ENCODE peak calls at places on chromosomes 2 and 18, in six cellular contexts. One of them, this sample, is unnamed.

GRCh38 chr2:31246184-31246852 is 12.4 kb downstream of the EHD3 start:
- DNase-seq in right lobe of liver: no peak
- DNase-seq in GM12878: no peak
- DNase-seq in hepatocyte: no peak
- DNase-seq in tibial nerve: no peak
- DNase-seq in fibroblast of pulmonary artery: no peak
- DNase-seq in this sample: no peak

GRCh38 chr2:216942465-216942864 is 82.6 kb upstream of the TNP1 start:
- DNase-seq in right lobe of liver: no peak
- DNase-seq in GM12878: no peak
- DNase-seq in hepatocyte: no peak
- DNase-seq in tibial nerve: no peak
- DNase-seq in fibroblast of pulmonary artery: no peak
- DNase-seq in this sample: no peak

GRCh38 chr2:57878573-57878910 is 168.1 kb upstream of the VRK2 start:
- DNase-seq in right lobe of liver: no peak
- DNase-seq in GM12878: no peak
- DNase-seq in hepatocyte: no peak
- DNase-seq in tibial nerve: no peak
- DNase-seq in fibroblast of pulmonary artery: no peak
- DNase-seq in this sample: no peak

GRCh38 chr2:150485871-150486538 is 1.5 kb downstream of the RND3 start:
- DNase-seq in right lobe of liver: peak
- DNase-seq in GM12878: no peak
- DNase-seq in hepatocyte: peak
- DNase-seq in tibial nerve: peak
- DNase-seq in fibroblast of pulmonary artery: peak
- DNase-seq in this sample: peak

GRCh38 chr2:202423139-202423538 is 47.0 kb downstream of the BMPR2 start:
- DNase-seq in right lobe of liver: no peak
- DNase-seq in GM12878: no peak
- DNase-seq in hepatocyte: no peak
- DNase-seq in tibial nerve: no peak
- DNase-seq in fibroblast of pulmonary artery: peak
- DNase-seq in this sample: no peak

GRCh38 chr2:10267551-10268465 is 34.9 kb upstream of the HPCAL1 start:
- DNase-seq in right lobe of liver: peak
- DNase-seq in GM12878: no peak
- DNase-seq in hepatocyte: no peak
- DNase-seq in tibial nerve: no peak
- DNase-seq in fibroblast of pulmonary artery: no peak
- DNase-seq in this sample: no peak

GRCh38 chr2:126855606-126856005 is 43.1 kb upstream of the TEX51 start:
- DNase-seq in right lobe of liver: no peak
- DNase-seq in GM12878: no peak
- DNase-seq in hepatocyte: no peak
- DNase-seq in tibial nerve: no peak
- DNase-seq in fibroblast of pulmonary artery: no peak
- DNase-seq in this sample: no peak

GRCh38 chr2:121977326-121977725 is 221.9 kb downstream of the TSN start:
- DNase-seq in right lobe of liver: no peak
- DNase-seq in GM12878: no peak
- DNase-seq in hepatocyte: no peak
- DNase-seq in tibial nerve: no peak
- DNase-seq in fibroblast of pulmonary artery: no peak
- DNase-seq in this sample: no peak

GRCh38 chr2:54655051-54655809 is 68.2 kb upstream of the EML6 start:
- DNase-seq in right lobe of liver: no peak
- DNase-seq in GM12878: no peak
- DNase-seq in hepatocyte: no peak
- DNase-seq in tibial nerve: no peak
- DNase-seq in fibroblast of pulmonary artery: no peak
- DNase-seq in this sample: no peak

GRCh38 chr2:56473524-56473923 is 289.7 kb downstream of the CCDC85A start:
- DNase-seq in right lobe of liver: no peak
- DNase-seq in GM12878: no peak
- DNase-seq in hepatocyte: no peak
- DNase-seq in tibial nerve: no peak
- DNase-seq in fibroblast of pulmonary artery: no peak
- DNase-seq in this sample: no peak

GRCh38 chr2:102315850-102316370 is 4.5 kb downstream of the IL1RL1 start:
- DNase-seq in right lobe of liver: no peak
- DNase-seq in GM12878: no peak
- DNase-seq in hepatocyte: no peak
- DNase-seq in tibial nerve: no peak
- DNase-seq in fibroblast of pulmonary artery: no peak
- DNase-seq in this sample: no peak

GRCh38 chr2:9306910-9307309 is 100.3 kb downstream of the ASAP2 start:
- DNase-seq in right lobe of liver: no peak
- DNase-seq in GM12878: no peak
- DNase-seq in hepatocyte: no peak
- DNase-seq in tibial nerve: no peak
- DNase-seq in fibroblast of pulmonary artery: no peak
- DNase-seq in this sample: no peak

GRCh38 chr2:237290249-237290648 is 123.7 kb downstream of the COL6A3 start:
- DNase-seq in right lobe of liver: no peak
- DNase-seq in GM12878: no peak
- DNase-seq in hepatocyte: peak
- DNase-seq in tibial nerve: peak
- DNase-seq in fibroblast of pulmonary artery: peak
- DNase-seq in this sample: no peak

GRCh38 chr2:157488877-157489276 is 45.0 kb upstream of the CYTIP start:
- DNase-seq in right lobe of liver: peak
- DNase-seq in GM12878: no peak
- DNase-seq in hepatocyte: no peak
- DNase-seq in tibial nerve: no peak
- DNase-seq in fibroblast of pulmonary artery: no peak
- DNase-seq in this sample: no peak

GRCh38 chr2:30252723-30253688 is 21.7 kb downstream of the LBH start:
- DNase-seq in right lobe of liver: no peak
- DNase-seq in GM12878: no peak
- DNase-seq in hepatocyte: peak
- DNase-seq in tibial nerve: no peak
- DNase-seq in fibroblast of pulmonary artery: peak
- DNase-seq in this sample: no peak

GRCh38 chr2:124027182-124027581 is 2.1 kb downstream of the CNTNAP5 start:
- DNase-seq in right lobe of liver: no peak
- DNase-seq in GM12878: peak
- DNase-seq in hepatocyte: peak
- DNase-seq in tibial nerve: peak
- DNase-seq in fibroblast of pulmonary artery: peak
- DNase-seq in this sample: no peak

GRCh38 chr2:48600204-48600813 is 17.3 kb upstream of the GTF2A1L start:
- DNase-seq in right lobe of liver: no peak
- DNase-seq in GM12878: no peak
- DNase-seq in hepatocyte: peak
- DNase-seq in tibial nerve: no peak
- DNase-seq in fibroblast of pulmonary artery: peak
- DNase-seq in this sample: no peak

GRCh38 chr2:108911807-108912628 is 77.0 kb downstream of the EDAR start:
- DNase-seq in right lobe of liver: peak
- DNase-seq in GM12878: no peak
- DNase-seq in hepatocyte: no peak
- DNase-seq in tibial nerve: no peak
- DNase-seq in fibroblast of pulmonary artery: no peak
- DNase-seq in this sample: no peak

GRCh38 chr18:44859751-44860458 is 179.2 kb downstream of the SETBP1 start:
- DNase-seq in right lobe of liver: no peak
- DNase-seq in GM12878: no peak
- DNase-seq in hepatocyte: no peak
- DNase-seq in tibial nerve: peak
- DNase-seq in fibroblast of pulmonary artery: no peak
- DNase-seq in this sample: no peak

GRCh38 chr2:83899271-83899670 is 559.8 kb downstream of the SUCLG1 start:
- DNase-seq in right lobe of liver: no peak
- DNase-seq in GM12878: no peak
- DNase-seq in hepatocyte: no peak
- DNase-seq in tibial nerve: no peak
- DNase-seq in fibroblast of pulmonary artery: no peak
- DNase-seq in this sample: no peak

GRCh38 chr18:66395671-66396218 is 208.1 kb downstream of the CDH19 start:
- DNase-seq in right lobe of liver: no peak
- DNase-seq in GM12878: no peak
- DNase-seq in hepatocyte: no peak
- DNase-seq in tibial nerve: no peak
- DNase-seq in fibroblast of pulmonary artery: no peak
- DNase-seq in this sample: no peak

GRCh38 chr2:239245107-239245506 is 155.7 kb downstream of the HDAC4 start:
- DNase-seq in right lobe of liver: peak
- DNase-seq in GM12878: no peak
- DNase-seq in hepatocyte: no peak
- DNase-seq in tibial nerve: no peak
- DNase-seq in fibroblast of pulmonary artery: no peak
- DNase-seq in this sample: no peak

GRCh38 chr2:54772110-54772509 is 48.6 kb downstream of the EML6 start:
- DNase-seq in right lobe of liver: no peak
- DNase-seq in GM12878: no peak
- DNase-seq in hepatocyte: no peak
- DNase-seq in tibial nerve: no peak
- DNase-seq in fibroblast of pulmonary artery: peak
- DNase-seq in this sample: no peak

GRCh38 chr2:130156624-130157004 is 11.7 kb upstream of the CCDC74B start:
- DNase-seq in right lobe of liver: no peak
- DNase-seq in GM12878: no peak
- DNase-seq in hepatocyte: no peak
- DNase-seq in tibial nerve: no peak
- DNase-seq in fibroblast of pulmonary artery: no peak
- DNase-seq in this sample: no peak

GRCh38 chr2:7209776-7210555 is 292.8 kb downstream of the RNF144A start:
- DNase-seq in right lobe of liver: no peak
- DNase-seq in GM12878: no peak
- DNase-seq in hepatocyte: no peak
- DNase-seq in tibial nerve: no peak
- DNase-seq in fibroblast of pulmonary artery: no peak
- DNase-seq in this sample: no peak

GRCh38 chr2:241813080-241813805 is 4.2 kb downstream of the NEU4 start:
- DNase-seq in right lobe of liver: peak
- DNase-seq in GM12878: no peak
- DNase-seq in hepatocyte: no peak
- DNase-seq in tibial nerve: no peak
- DNase-seq in fibroblast of pulmonary artery: no peak
- DNase-seq in this sample: no peak

GRCh38 chr18:64659186-64659585 is 510.3 kb upstream of the LINC00305 start:
- DNase-seq in right lobe of liver: no peak
- DNase-seq in GM12878: no peak
- DNase-seq in hepatocyte: no peak
- DNase-seq in tibial nerve: no peak
- DNase-seq in fibroblast of pulmonary artery: no peak
- DNase-seq in this sample: no peak

GRCh38 chr18:39764848-39765247 is 2190.2 kb upstream of the PIK3C3 start:
- DNase-seq in right lobe of liver: no peak
- DNase-seq in GM12878: no peak
- DNase-seq in hepatocyte: no peak
- DNase-seq in tibial nerve: no peak
- DNase-seq in fibroblast of pulmonary artery: no peak
- DNase-seq in this sample: no peak
- TF ChIP-seq CTCF in right lobe of liver: no peak
- TF ChIP-seq CTCF in GM12878: no peak
- TF ChIP-seq CTCF in hepatocyte: no peak
- TF ChIP-seq CTCF in tibial nerve: no peak
- TF ChIP-seq CTCF in fibroblast of pulmonary artery: no peak
- TF ChIP-seq CTCF in this sample: no peak

GRCh38 chr18:69484699-69485396 is 84.2 kb downstream of the DOK6 start:
- DNase-seq in right lobe of liver: no peak
- DNase-seq in GM12878: no peak
- DNase-seq in hepatocyte: no peak
- DNase-seq in tibial nerve: no peak
- DNase-seq in fibroblast of pulmonary artery: peak
- DNase-seq in this sample: no peak
- TF ChIP-seq CTCF in right lobe of liver: no peak
- TF ChIP-seq CTCF in GM12878: no peak
- TF ChIP-seq CTCF in hepatocyte: peak
- TF ChIP-seq CTCF in tibial nerve: no peak
- TF ChIP-seq CTCF in fibroblast of pulmonary artery: peak
- TF ChIP-seq CTCF in this sample: peak

GRCh38 chr2:26786207-26787023 is 559 bp downstream of the CENPA start:
- DNase-seq in right lobe of liver: no peak
- DNase-seq in GM12878: no peak
- DNase-seq in hepatocyte: no peak
- DNase-seq in tibial nerve: no peak
- DNase-seq in fibroblast of pulmonary artery: no peak
- DNase-seq in this sample: peak

GRCh38 chr2:26780203-26780760 is 5.6 kb upstream of the CENPA start:
- DNase-seq in right lobe of liver: no peak
- DNase-seq in GM12878: no peak
- DNase-seq in hepatocyte: no peak
- DNase-seq in tibial nerve: no peak
- DNase-seq in fibroblast of pulmonary artery: no peak
- DNase-seq in this sample: no peak

GRCh38 chr2:26782876-26783704 is 2.8 kb upstream of the CENPA start:
- DNase-seq in right lobe of liver: no peak
- DNase-seq in GM12878: no peak
- DNase-seq in hepatocyte: no peak
- DNase-seq in tibial nerve: no peak
- DNase-seq in fibroblast of pulmonary artery: no peak
- DNase-seq in this sample: no peak

GRCh38 chr2:26784570-26785234 is 1.2 kb upstream of the CENPA start:
- DNase-seq in right lobe of liver: no peak
- DNase-seq in GM12878: no peak
- DNase-seq in hepatocyte: no peak
- DNase-seq in tibial nerve: no peak
- DNase-seq in fibroblast of pulmonary artery: no peak
- DNase-seq in this sample: no peak

DNA sequence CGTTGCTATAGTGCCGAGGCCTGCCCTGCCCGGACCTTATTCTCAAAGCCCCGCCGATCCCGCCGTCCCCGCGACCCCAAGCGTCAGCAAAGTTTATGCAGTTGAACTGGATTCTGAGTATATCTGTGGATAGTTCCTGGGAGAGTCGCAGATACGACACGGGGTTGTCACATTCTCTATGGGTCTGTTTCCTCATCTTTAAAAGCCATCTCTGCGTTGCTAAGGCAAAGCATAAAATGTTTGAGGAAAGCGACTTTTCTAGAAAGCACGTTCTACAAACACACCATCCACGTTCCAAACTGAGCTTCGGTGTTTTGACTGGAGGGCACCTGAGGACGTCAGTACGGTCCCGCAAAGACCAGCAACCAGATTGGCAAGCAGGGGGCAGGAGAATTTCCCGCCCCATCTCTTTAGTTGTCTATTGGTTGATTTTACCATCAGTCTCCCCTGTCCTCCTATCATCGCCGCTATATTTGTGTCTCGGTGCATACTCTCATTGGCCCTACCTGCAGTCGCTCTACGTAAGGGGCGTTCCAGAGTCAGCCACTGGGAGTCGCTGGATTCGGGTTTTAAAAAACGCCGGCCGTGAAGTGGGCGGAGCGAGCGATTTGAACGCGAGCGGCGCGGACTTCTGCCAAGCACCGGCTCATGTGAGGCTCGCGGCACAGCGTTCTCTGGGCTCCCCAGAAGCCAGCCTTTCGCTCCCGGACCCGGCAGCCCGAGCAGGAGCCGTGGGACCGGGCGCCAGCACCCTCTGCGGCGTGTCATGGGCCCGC is at the start of gene CENPA:
- DNase-seq in right lobe of liver: peak
- DNase-seq in GM12878: peak
- DNase-seq in hepatocyte: peak
- DNase-seq in tibial nerve: peak
- DNase-seq in fibroblast of pulmonary artery: peak
- DNase-seq in this sample: peak
- TF ChIP-seq CTCF in right lobe of liver: peak
- TF ChIP-seq CTCF in GM12878: no peak
- TF ChIP-seq CTCF in hepatocyte: peak
- TF ChIP-seq CTCF in tibial nerve: peak
- TF ChIP-seq CTCF in fibroblast of pulmonary artery: no peak
- TF ChIP-seq CTCF in this sample: no peak

GRCh38 chr18:78021196-78021595 is 771.5 kb downstream of the GALR1 start:
- DNase-seq in right lobe of liver: no peak
- DNase-seq in GM12878: no peak
- DNase-seq in hepatocyte: no peak
- DNase-seq in tibial nerve: no peak
- DNase-seq in fibroblast of pulmonary artery: no peak
- DNase-seq in this sample: no peak
- TF ChIP-seq CTCF in right lobe of liver: no peak
- TF ChIP-seq CTCF in GM12878: no peak
- TF ChIP-seq CTCF in hepatocyte: peak
- TF ChIP-seq CTCF in tibial nerve: no peak
- TF ChIP-seq CTCF in fibroblast of pulmonary artery: no peak
- TF ChIP-seq CTCF in this sample: no peak

This sample was measured in GM06990.